ENCODE peak calls at places on chromosome 10, in five cellular contexts. U is NCI-H1694 treated with DMSO at 0.1 percent for 48 hours, O is Right ventricle myocardium superior, X is HCT116, C is T-cell. P is an unnamed sample.

GRCh38 chr10:14904316-14904732 is 25.7 kb downstream of the SUV39H2 start:
- DNase-seq in O (no peak), C (peak; percentile 25), X (peak; percentile 7), U (no peak), P (no peak)

GRCh38 chr10:73218466-73219191 is 28.4 kb downstream of the DNAJC9 start:
- DNase-seq in U (no peak), C (no peak), X (peak; percentile 19), O (no peak), P (no peak)

GRCh38 chr10:116490028-116490662 is 55.6 kb upstream of the PNLIP start:
- DNase-seq in O (no peak), X (peak; percentile 28), U (peak; percentile 0), C (no peak), P (peak; percentile 6)

GRCh38 chr10:10804998-10805737 is 212.5 kb upstream of the CELF2 start:
- DNase-seq in O (no peak), U (no peak), C (no peak), X (no peak), P (no peak)

GRCh38 chr10:3750884-3751283 is 34.1 kb downstream of the KLF6 start:
- DNase-seq in X (no peak), C (no peak), O (no peak), U (no peak), P (no peak)

GRCh38 chr10:92640110-92640509 is 47.2 kb downstream of the KIF11 start:
- DNase-seq in U (no peak), O (no peak), X (peak; percentile 8), C (no peak), P (no peak)

GRCh38 chr10:132627736-132628512 is 90.3 kb downstream of the INPP5A start:
- DNase-seq in X (no peak), O (peak; percentile 60), U (no peak), C (no peak), P (no peak)

GRCh38 chr10:22324413-22324812 is 3.5 kb downstream of the BMI1 start:
- DNase-seq in X (no peak), U (no peak), C (no peak), O (no peak), P (no peak)

GRCh38 chr10:43648083-43648391 is 644 bp downstream of the ZNF32 start:
- DNase-seq in O (no peak), C (no peak), U (no peak), X (no peak), P (no peak)

GRCh38 chr10:98150544-98150943 is 16.1 kb downstream of the R3HCC1L start:
- DNase-seq in U (no peak), X (no peak), C (no peak), O (no peak), P (no peak)

GRCh38 chr10:68202965-68203358 is 29.0 kb downstream of the ATOH7 start:
- DNase-seq in O (no peak), U (no peak), C (no peak), X (no peak), P (no peak)

GRCh38 chr10:22053048-22053447 is 49.5 kb upstream of the DNAJC1 start:
- DNase-seq in C (no peak), O (no peak), U (no peak), X (no peak), P (no peak)

GRCh38 chr10:119337796-119338432 is 130.5 kb downstream of the GRK5 start:
- DNase-seq in C (no peak), X (no peak), U (no peak), O (no peak), P (no peak)

GRCh38 chr10:96225119-96225518 is 46.2 kb downstream of the BLNK start:
- DNase-seq in C (no peak), U (no peak), X (no peak), O (no peak), P (no peak)

GRCh38 chr10:987635-987905 is 664 bp upstream of the GTPBP4 start:
- DNase-seq in X (no peak), U (no peak), O (no peak), C (no peak), P (no peak)

GRCh38 chr10:4677296-4678021 is 148.5 kb upstream of the AKR1E2 start:
- DNase-seq in O (no peak), C (no peak), U (no peak), X (no peak), P (no peak)

GRCh38 chr10:58577394-58577793 is 64.7 kb downstream of the BICC1 start:
- DNase-seq in U (no peak), C (no peak), O (no peak), X (no peak), P (peak; percentile 1)

GRCh38 chr10:5095687-5096086 is 1.5 kb downstream of the AKR1C3 start:
- DNase-seq in O (no peak), C (no peak), X (no peak), U (no peak), P (no peak)

GRCh38 chr10:115895196-115895595 is 377.8 kb downstream of the GFRA1 start:
- DNase-seq in U (no peak), C (no peak), O (no peak), X (no peak), P (no peak)

GRCh38 chr10:124693801-124694416 is 50.3 kb downstream of the FAM53B start:
- DNase-seq in O (no peak), X (no peak), C (no peak), U (no peak), P (no peak)

GRCh38 chr10:130341325-130341724 is 205.1 kb downstream of the GLRX3 start:
- DNase-seq in C (no peak), U (no peak), O (no peak), X (no peak), P (no peak)

P was measured in NCI-H446.